ENCODE peak calls at places on chromosomes 2 and 18, in seven cellular contexts. One of them, this sample, is unnamed.

GRCh38 chr2:141599721-141600120 is 531.1 kb downstream of the LRP1B start:
- DNase-seq in dermis blood vessel endothelial cell: no peak
- DNase-seq in stomach: no peak
- DNase-seq in Karpas-422: no peak
- DNase-seq in H9: no peak
- DNase-seq in AG08395: no peak
- DNase-seq in HTR-8/SVneo: no peak
- DNase-seq in this sample: no peak

GRCh38 chr18:23237524-23238151 is 102.4 kb downstream of the CABLES1 start:
- DNase-seq in dermis blood vessel endothelial cell: peak
- DNase-seq in stomach: peak
- DNase-seq in Karpas-422: peak
- DNase-seq in H9: peak
- DNase-seq in AG08395: peak
- DNase-seq in HTR-8/SVneo: no peak
- DNase-seq in this sample: peak

GRCh38 chr2:43100883-43101662 is 125.3 kb downstream of the ZFP36L2 start:
- DNase-seq in dermis blood vessel endothelial cell: no peak
- DNase-seq in stomach: peak
- DNase-seq in Karpas-422: no peak
- DNase-seq in H9: peak
- DNase-seq in AG08395: peak
- DNase-seq in HTR-8/SVneo: no peak
- DNase-seq in this sample: no peak

GRCh38 chr18:75818336-75818735 is 390.8 kb upstream of the SMIM21 start:
- DNase-seq in dermis blood vessel endothelial cell: no peak
- DNase-seq in stomach: no peak
- DNase-seq in Karpas-422: no peak
- DNase-seq in H9: no peak
- DNase-seq in AG08395: no peak
- DNase-seq in HTR-8/SVneo: no peak
- DNase-seq in this sample: no peak

GRCh38 chr2:120397362-120397811 is 51.5 kb downstream of the INHBB start:
- DNase-seq in dermis blood vessel endothelial cell: no peak
- DNase-seq in stomach: peak
- DNase-seq in Karpas-422: no peak
- DNase-seq in H9: no peak
- DNase-seq in AG08395: peak
- DNase-seq in HTR-8/SVneo: peak
- DNase-seq in this sample: peak

GRCh38 chr2:45691152-45691551 is 39.7 kb downstream of the PRKCE start:
- DNase-seq in dermis blood vessel endothelial cell: peak
- DNase-seq in stomach: no peak
- DNase-seq in Karpas-422: peak
- DNase-seq in H9: no peak
- DNase-seq in AG08395: no peak
- DNase-seq in HTR-8/SVneo: no peak
- DNase-seq in this sample: no peak

GRCh38 chr2:237553959-237554358 is 12.4 kb upstream of the PRLH start:
- DNase-seq in dermis blood vessel endothelial cell: no peak
- DNase-seq in stomach: no peak
- DNase-seq in Karpas-422: no peak
- DNase-seq in H9: no peak
- DNase-seq in AG08395: no peak
- DNase-seq in HTR-8/SVneo: no peak
- DNase-seq in this sample: no peak

GRCh38 chr2:60468390-60469085 is 84.9 kb downstream of the BCL11A start:
- DNase-seq in dermis blood vessel endothelial cell: no peak
- DNase-seq in stomach: no peak
- DNase-seq in Karpas-422: no peak
- DNase-seq in H9: no peak
- DNase-seq in AG08395: peak
- DNase-seq in HTR-8/SVneo: peak
- DNase-seq in this sample: no peak

GRCh38 chr2:230877737-230878598 is 13.2 kb downstream of the ITM2C start:
- DNase-seq in dermis blood vessel endothelial cell: no peak
- DNase-seq in stomach: no peak
- DNase-seq in Karpas-422: peak
- DNase-seq in H9: peak
- DNase-seq in AG08395: no peak
- DNase-seq in HTR-8/SVneo: no peak
- DNase-seq in this sample: no peak

GRCh38 chr2:10137053-10137843 is 14.7 kb downstream of the RRM2 start:
- DNase-seq in dermis blood vessel endothelial cell: no peak
- DNase-seq in stomach: no peak
- DNase-seq in Karpas-422: peak
- DNase-seq in H9: no peak
- DNase-seq in AG08395: no peak
- DNase-seq in HTR-8/SVneo: no peak
- DNase-seq in this sample: no peak

GRCh38 chr18:79001001-79001400 is 21.4 kb downstream of the SALL3 start:
- DNase-seq in dermis blood vessel endothelial cell: no peak
- DNase-seq in stomach: no peak
- DNase-seq in Karpas-422: no peak
- DNase-seq in H9: no peak
- DNase-seq in AG08395: no peak
- DNase-seq in HTR-8/SVneo: no peak
- DNase-seq in this sample: no peak

GRCh38 chr2:16102976-16103380 is 162.6 kb downstream of the MYCN start:
- DNase-seq in dermis blood vessel endothelial cell: no peak
- DNase-seq in stomach: no peak
- DNase-seq in Karpas-422: no peak
- DNase-seq in H9: peak
- DNase-seq in AG08395: no peak
- DNase-seq in HTR-8/SVneo: no peak
- DNase-seq in this sample: no peak

GRCh38 chr2:229784791-229785190 is 70.4 kb upstream of the DNER start:
- DNase-seq in dermis blood vessel endothelial cell: no peak
- DNase-seq in stomach: no peak
- DNase-seq in Karpas-422: no peak
- DNase-seq in H9: no peak
- DNase-seq in AG08395: no peak
- DNase-seq in HTR-8/SVneo: no peak
- DNase-seq in this sample: no peak

GRCh38 chr2:172251231-172251630 is 148.5 kb upstream of the DLX2 start:
- DNase-seq in dermis blood vessel endothelial cell: peak
- DNase-seq in stomach: no peak
- DNase-seq in Karpas-422: no peak
- DNase-seq in H9: no peak
- DNase-seq in AG08395: peak
- DNase-seq in HTR-8/SVneo: no peak
- DNase-seq in this sample: no peak

GRCh38 chr2:68193774-68194372 is 36.2 kb downstream of the PNO1 start:
- DNase-seq in dermis blood vessel endothelial cell: peak
- DNase-seq in stomach: no peak
- DNase-seq in Karpas-422: no peak
- DNase-seq in H9: no peak
- DNase-seq in AG08395: peak
- DNase-seq in HTR-8/SVneo: no peak
- DNase-seq in this sample: no peak

GRCh38 chr18:55878224-55878623 is 290.2 kb upstream of the TCF4 start:
- DNase-seq in dermis blood vessel endothelial cell: peak
- DNase-seq in stomach: no peak
- DNase-seq in Karpas-422: no peak
- DNase-seq in H9: no peak
- DNase-seq in AG08395: no peak
- DNase-seq in HTR-8/SVneo: no peak
- DNase-seq in this sample: no peak

GRCh38 chr2:86170449-86170848 is 24.8 kb downstream of the IMMT start:
- DNase-seq in dermis blood vessel endothelial cell: no peak
- DNase-seq in stomach: no peak
- DNase-seq in Karpas-422: no peak
- DNase-seq in H9: no peak
- DNase-seq in AG08395: no peak
- DNase-seq in HTR-8/SVneo: no peak
- DNase-seq in this sample: no peak

GRCh38 chr2:16177671-16178180 is 237.4 kb downstream of the MYCN start:
- DNase-seq in dermis blood vessel endothelial cell: no peak
- DNase-seq in stomach: no peak
- DNase-seq in Karpas-422: no peak
- DNase-seq in H9: no peak
- DNase-seq in AG08395: no peak
- DNase-seq in HTR-8/SVneo: no peak
- DNase-seq in this sample: no peak

GRCh38 chr2:204468689-204469429 is 76.4 kb upstream of the PARD3B start:
- DNase-seq in dermis blood vessel endothelial cell: no peak
- DNase-seq in stomach: no peak
- DNase-seq in Karpas-422: no peak
- DNase-seq in H9: no peak
- DNase-seq in AG08395: peak
- DNase-seq in HTR-8/SVneo: no peak
- DNase-seq in this sample: no peak

GRCh38 chr2:19347619-19348562 is 10.5 kb downstream of the OSR1 start:
- DNase-seq in dermis blood vessel endothelial cell: peak
- DNase-seq in stomach: peak
- DNase-seq in Karpas-422: peak
- DNase-seq in H9: peak
- DNase-seq in AG08395: peak
- DNase-seq in HTR-8/SVneo: peak
- DNase-seq in this sample: peak

GRCh38 chr2:32792416-32792815 is 154.3 kb upstream of the LTBP1 start:
- DNase-seq in dermis blood vessel endothelial cell: peak
- DNase-seq in stomach: no peak
- DNase-seq in Karpas-422: no peak
- DNase-seq in H9: no peak
- DNase-seq in AG08395: no peak
- DNase-seq in HTR-8/SVneo: no peak
- DNase-seq in this sample: peak

GRCh38 chr18:76494541-76495403 is at the start of gene ZNF516:
- DNase-seq in dermis blood vessel endothelial cell: peak
- DNase-seq in stomach: peak
- DNase-seq in Karpas-422: peak
- DNase-seq in H9: no peak
- DNase-seq in AG08395: no peak
- DNase-seq in HTR-8/SVneo: no peak
- DNase-seq in this sample: no peak

GRCh38 chr18:37309059-37309458 is 256.5 kb downstream of the CELF4 start:
- DNase-seq in dermis blood vessel endothelial cell: no peak
- DNase-seq in stomach: no peak
- DNase-seq in Karpas-422: no peak
- DNase-seq in H9: no peak
- DNase-seq in AG08395: no peak
- DNase-seq in HTR-8/SVneo: no peak
- DNase-seq in this sample: no peak

GRCh38 chr18:58117685-58118403 is 73.8 kb downstream of the NEDD4L start:
- DNase-seq in dermis blood vessel endothelial cell: peak
- DNase-seq in stomach: peak
- DNase-seq in Karpas-422: no peak
- DNase-seq in H9: no peak
- DNase-seq in AG08395: peak
- DNase-seq in HTR-8/SVneo: peak
- DNase-seq in this sample: peak

GRCh38 chr18:1370552-1370951 is 465.9 kb downstream of the ADCYAP1 start:
- DNase-seq in dermis blood vessel endothelial cell: no peak
- DNase-seq in stomach: no peak
- DNase-seq in Karpas-422: no peak
- DNase-seq in H9: no peak
- DNase-seq in AG08395: no peak
- DNase-seq in HTR-8/SVneo: no peak
- DNase-seq in this sample: no peak

GRCh38 chr2:182132605-182133004 is 147.0 kb downstream of the PPP1R1C start:
- DNase-seq in dermis blood vessel endothelial cell: peak
- DNase-seq in stomach: no peak
- DNase-seq in Karpas-422: no peak
- DNase-seq in H9: no peak
- DNase-seq in AG08395: no peak
- DNase-seq in HTR-8/SVneo: no peak
- DNase-seq in this sample: no peak

GRCh38 chr2:39059366-39059952 is 61.4 kb downstream of the SOS1 start:
- DNase-seq in dermis blood vessel endothelial cell: peak
- DNase-seq in stomach: no peak
- DNase-seq in Karpas-422: peak
- DNase-seq in H9: no peak
- DNase-seq in AG08395: peak
- DNase-seq in HTR-8/SVneo: peak
- DNase-seq in this sample: no peak

GRCh38 chr2:191854385-191855372 is 7.8 kb upstream of the CAVIN2 start:
- DNase-seq in dermis blood vessel endothelial cell: peak
- DNase-seq in stomach: no peak
- DNase-seq in Karpas-422: no peak
- DNase-seq in H9: no peak
- DNase-seq in AG08395: peak
- DNase-seq in HTR-8/SVneo: no peak
- DNase-seq in this sample: no peak

GRCh38 chr18:32919799-32920198 is 147.0 kb upstream of the KLHL14 start:
- DNase-seq in dermis blood vessel endothelial cell: peak
- DNase-seq in stomach: peak
- DNase-seq in Karpas-422: peak
- DNase-seq in H9: peak
- DNase-seq in AG08395: peak
- DNase-seq in HTR-8/SVneo: no peak
- DNase-seq in this sample: no peak

GRCh38 chr2:88738271-88738670 is 46.8 kb downstream of the RPIA start:
- DNase-seq in dermis blood vessel endothelial cell: peak
- DNase-seq in stomach: no peak
- DNase-seq in Karpas-422: no peak
- DNase-seq in H9: no peak
- DNase-seq in AG08395: no peak
- DNase-seq in HTR-8/SVneo: no peak
- DNase-seq in this sample: no peak

GRCh38 chr2:118249970-118250369 is 161.7 kb downstream of the INSIG2 start:
- DNase-seq in dermis blood vessel endothelial cell: no peak
- DNase-seq in stomach: no peak
- DNase-seq in Karpas-422: no peak
- DNase-seq in H9: no peak
- DNase-seq in AG08395: peak
- DNase-seq in HTR-8/SVneo: no peak
- DNase-seq in this sample: no peak

GRCh38 chr2:147425437-147426038 is 419.3 kb upstream of the ACVR2A start:
- DNase-seq in dermis blood vessel endothelial cell: no peak
- DNase-seq in stomach: no peak
- DNase-seq in Karpas-422: no peak
- DNase-seq in H9: no peak
- DNase-seq in AG08395: no peak
- DNase-seq in HTR-8/SVneo: no peak
- DNase-seq in this sample: no peak

GRCh38 chr18:79965119-79965902 is 868 bp downstream of the HSBP1L1 start:
- DNase-seq in dermis blood vessel endothelial cell: peak
- DNase-seq in stomach: peak
- DNase-seq in Karpas-422: peak
- DNase-seq in H9: peak
- DNase-seq in AG08395: peak
- DNase-seq in HTR-8/SVneo: no peak
- DNase-seq in this sample: peak

GRCh38 chr2:196592912-196593881 is 46.3 kb upstream of the CCDC150 start:
- DNase-seq in dermis blood vessel endothelial cell: peak
- DNase-seq in stomach: no peak
- DNase-seq in Karpas-422: no peak
- DNase-seq in H9: peak
- DNase-seq in AG08395: peak
- DNase-seq in HTR-8/SVneo: peak
- DNase-seq in this sample: peak

GRCh38 chr2:174771136-174771535 is 6.9 kb upstream of the CHRNA1 start:
- DNase-seq in dermis blood vessel endothelial cell: no peak
- DNase-seq in stomach: no peak
- DNase-seq in Karpas-422: no peak
- DNase-seq in H9: no peak
- DNase-seq in AG08395: no peak
- DNase-seq in HTR-8/SVneo: no peak
- DNase-seq in this sample: no peak

GRCh38 chr2:154623819-154624218 is 74.7 kb upstream of the KCNJ3 start:
- DNase-seq in dermis blood vessel endothelial cell: no peak
- DNase-seq in stomach: peak
- DNase-seq in Karpas-422: peak
- DNase-seq in H9: peak
- DNase-seq in AG08395: no peak
- DNase-seq in HTR-8/SVneo: peak
- DNase-seq in this sample: peak